ENCODE peak calls at places on chromosomes 1 and 21, in five cellular contexts. B is upper lobe of right lung, T is progenitor cell of endocrine pancreas, X is fibroblast of lung, P is IMR-90. R is an unnamed sample.

GRCh38 chr1:158112994-158113758 is 67.5 kb upstream of the CD1D start:
- DNase-seq in X (peak), P (peak), B (no peak), T (peak), R (no peak)

GRCh38 chr1:208595745-208596144 is 351.6 kb upstream of the PLXNA2 start:
- DNase-seq in B (no peak), X (peak), T (no peak), P (peak), R (no peak)

GRCh38 chr1:197619008-197619640 is 156.2 kb downstream of the DENND1B start:
- DNase-seq in B (no peak), P (peak), X (peak), T (no peak), R (no peak)

GRCh38 chr1:200367841-200368534 is 41.8 kb downstream of the ZNF281 start:
- DNase-seq in X (peak), B (no peak), T (no peak), P (peak), R (no peak)

GRCh38 chr1:115781343-115781742 is 12.8 kb upstream of the CASQ2 start:
- DNase-seq in T (no peak), B (no peak), X (peak), P (no peak), R (no peak)

GRCh38 chr1:151611288-151611790 is 511 bp upstream of the SNX27 start:
- DNase-seq in X (peak), P (peak), T (no peak), B (no peak), R (no peak)

GRCh38 chr1:13616234-13616633 is 32.6 kb downstream of the PDPN start:
- DNase-seq in B (no peak), P (peak), X (peak), T (no peak), R (no peak)

GRCh38 chr1:119288751-119289150 is 79.8 kb upstream of the HAO2 start:
- DNase-seq in B (no peak), X (no peak), P (peak), T (no peak), R (no peak)

GRCh38 chr1:109877320-109877771 is 33.3 kb upstream of the CSF1 start:
- DNase-seq in P (peak), X (peak), B (peak), T (no peak), R (no peak)

GRCh38 chr1:38084700-38085099 is 38.1 kb upstream of the POU3F1 start:
- DNase-seq in X (no peak), P (no peak), B (no peak), T (no peak), R (no peak)

GRCh38 chr1:14149431-14149830 is 449.1 kb upstream of the KAZN start:
- DNase-seq in P (no peak), T (no peak), B (no peak), X (no peak), R (no peak)

GRCh38 chr1:231420299-231420958 is 1.7 kb downstream of the EGLN1 start:
- DNase-seq in T (no peak), B (no peak), P (peak), X (peak), R (no peak)

GRCh38 chr1:66478116-66478515 is 55.8 kb upstream of the SGIP1 start:
- DNase-seq in X (peak), B (no peak), T (no peak), P (peak), R (no peak)

GRCh38 chr1:240230821-240231220 is 139.1 kb downstream of the FMN2 start:
- DNase-seq in P (no peak), X (no peak), B (no peak), T (no peak), R (no peak)

GRCh38 chr1:157965584-157965983 is 27.9 kb upstream of the KIRREL1 start:
- DNase-seq in B (no peak), X (no peak), T (no peak), P (no peak), R (no peak)

GRCh38 chr1:18953656-18954259 is 2.7 kb downstream of the IFFO2 start:
- DNase-seq in P (no peak), T (no peak), B (no peak), X (no peak), R (no peak)

GRCh38 chr1:14539953-14540563 is 58.4 kb upstream of the KAZN start:
- DNase-seq in B (no peak), P (no peak), X (no peak), T (no peak), R (no peak)

GRCh38 chr1:179002552-179003345 is 22.9 kb upstream of the FAM20B start:
- DNase-seq in X (peak), T (peak), P (peak), B (peak), R (peak)

GRCh38 chr1:41806472-41807155 is 112.1 kb downstream of the HIVEP3 start:
- DNase-seq in P (no peak), B (no peak), X (no peak), T (no peak), R (no peak)

GRCh38 chr1:193463518-193463917 is 277.1 kb upstream of the B3GALT2 start:
- DNase-seq in X (no peak), P (no peak), T (no peak), B (no peak), R (no peak)

GRCh38 chr1:3668585-3669300 is 16.4 kb downstream of the TP73 start:
- DNase-seq in P (no peak), X (peak), B (peak), T (peak), R (no peak)

GRCh38 chr1:236159704-236160539 is 17.6 kb downstream of the GPR137B start:
- DNase-seq in X (no peak), T (no peak), P (no peak), B (peak), R (no peak)

GRCh38 chr1:30335389-30335996 is 387.9 kb downstream of the MATN1 start:
- DNase-seq in P (no peak), B (no peak), T (no peak), X (no peak), R (no peak)

GRCh38 chr1:28983509-28984310 is 69.3 kb downstream of the EPB41 start:
- DNase-seq in T (no peak), X (no peak), P (no peak), B (peak), R (no peak)

GRCh38 chr1:2540816-2541492 is 10.9 kb upstream of the HES5 start:
- DNase-seq in T (no peak), B (no peak), P (no peak), X (no peak), R (no peak)

GRCh38 chr1:159800177-159800935 is 1.8 kb upstream of the FCRL6 start:
- DNase-seq in P (no peak), T (no peak), X (no peak), B (no peak), R (no peak)

GRCh38 chr1:98402860-98403259 is 258.7 kb upstream of the SNX7 start:
- DNase-seq in B (no peak), T (no peak), P (no peak), X (no peak), R (no peak)

GRCh38 chr1:194873328-194873923 is 1687.0 kb upstream of the B3GALT2 start:
- DNase-seq in P (peak), B (no peak), X (peak), T (no peak), R (no peak)

GRCh38 chr1:156499703-156500577 is 635 bp downstream of the MEF2D start:
- DNase-seq in X (peak), P (peak), T (peak), B (peak), R (no peak)

GRCh38 chr1:160763993-160764392 is 24.9 kb downstream of the SLAMF7 start:
- DNase-seq in T (no peak), P (no peak), B (no peak), X (no peak), R (no peak)

GRCh38 chr1:221458430-221459156 is 283.3 kb downstream of the DUSP10 start:
- DNase-seq in T (no peak), B (no peak), P (peak), X (peak), R (no peak)

DNA sequence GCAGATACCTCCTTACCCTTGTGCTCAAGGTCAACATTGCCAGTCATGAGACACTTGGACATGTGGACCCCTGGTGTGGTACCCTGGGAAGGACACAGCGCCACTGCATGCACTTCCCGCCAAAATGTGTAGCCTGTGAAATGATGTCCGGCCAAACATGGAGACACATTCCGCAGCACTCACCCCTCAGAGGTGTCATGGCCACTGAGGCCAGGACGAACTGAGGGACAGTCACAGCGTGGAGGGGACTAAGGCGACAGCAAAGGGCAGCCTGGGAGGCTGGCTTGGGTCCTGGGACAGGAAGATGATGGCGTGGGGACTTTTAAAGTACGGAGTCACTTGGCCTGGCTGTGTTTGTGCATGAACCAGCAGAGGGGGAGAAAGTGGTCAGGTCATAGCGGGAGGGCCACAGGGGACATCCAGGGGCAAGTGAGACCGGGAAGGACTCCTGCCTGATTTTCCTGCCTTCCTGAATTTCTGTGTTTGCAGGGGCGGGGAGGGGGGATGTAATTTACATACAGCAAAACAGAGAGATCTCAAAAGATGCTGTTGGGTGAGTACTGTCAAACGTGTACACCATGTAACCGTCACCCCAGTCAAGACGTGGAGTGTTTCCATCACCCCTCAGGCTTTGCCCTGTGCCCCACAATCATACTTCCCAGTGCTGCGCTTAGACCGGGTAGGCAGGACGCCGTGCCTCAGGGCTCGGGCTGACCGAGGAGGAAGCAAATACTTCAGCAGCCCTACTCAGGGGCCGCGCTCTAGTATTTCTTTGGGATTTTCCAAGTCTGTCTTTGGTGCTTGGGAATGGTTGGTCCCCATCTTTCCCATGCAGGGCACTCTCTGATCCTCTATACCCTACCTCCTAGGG is 45.2 kb downstream of the WDR4 start:
- DNase-seq in P (no peak), X (no peak), B (peak), T (no peak), R (no peak)
- TF ChIP-seq CTCF in P (no peak), X (no peak), B (no peak), T (no peak), R (no peak)

GRCh38 chr1:213979751-213980605 is 7.8 kb upstream of the PROX1 start:
- DNase-seq in B (no peak), T (no peak), P (no peak), X (no peak), R (no peak)
- TF ChIP-seq CTCF in B (no peak), T (peak), P (no peak), X (no peak), R (no peak)

GRCh38 chr1:24564695-24565094 is 8.8 kb downstream of the NCMAP start:
- DNase-seq in P (no peak), T (no peak), X (no peak), B (no peak), R (no peak)

GRCh38 chr1:24568475-24568874 is 12.6 kb downstream of the NCMAP start:
- DNase-seq in B (no peak), T (no peak), X (no peak), P (no peak), R (no peak)

GRCh38 chr1:24566266-24566867 is 10.5 kb downstream of the NCMAP start:
- DNase-seq in B (no peak), T (no peak), P (peak), X (no peak), R (no peak)

GRCh38 chr1:24570265-24571125 is 14.6 kb downstream of the NCMAP start:
- DNase-seq in B (no peak), X (no peak), T (no peak), P (no peak), R (no peak)

GRCh38 chr1:24567792-24568388 is 12.0 kb downstream of the NCMAP start:
- DNase-seq in B (peak), X (no peak), P (no peak), T (no peak), R (no peak)
- TF ChIP-seq CTCF in B (no peak), X (no peak), P (no peak), T (peak), R (no peak)

DNA sequence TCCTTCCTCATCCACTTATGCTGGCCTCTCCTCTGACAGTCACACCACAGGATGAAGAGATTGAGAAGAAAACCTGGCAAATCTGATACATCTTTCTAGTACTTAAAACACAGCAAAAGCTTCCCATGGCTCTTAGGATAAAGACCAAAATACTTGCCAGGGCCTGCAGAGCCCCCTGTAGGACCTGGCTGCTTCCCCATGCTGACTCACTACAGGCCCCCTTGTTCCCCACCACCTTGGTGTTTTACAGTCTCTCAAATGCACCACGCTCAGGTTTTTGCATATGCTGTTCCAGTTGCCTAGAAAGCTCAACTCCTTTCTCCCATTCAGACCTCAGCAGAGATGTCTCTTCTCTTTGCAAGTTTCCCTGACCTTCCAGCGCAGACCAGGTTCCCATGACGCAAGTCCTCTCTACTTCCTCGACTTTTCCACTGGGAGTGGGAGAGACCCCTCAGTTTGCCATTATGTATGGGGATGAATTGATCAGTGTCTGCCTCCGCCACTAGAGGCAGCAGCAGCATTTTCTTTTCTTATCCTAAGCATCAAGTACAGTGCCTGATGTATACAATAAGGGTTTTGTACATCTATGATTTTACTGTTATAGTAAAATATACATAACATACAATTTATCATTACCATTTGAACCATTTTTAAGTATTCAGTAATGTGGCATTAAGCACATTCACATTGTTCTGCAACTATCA is 113.8 kb upstream of the C8B start:
- DNase-seq in B (no peak), T (no peak), X (no peak), P (no peak), R (no peak)
- TF ChIP-seq CTCF in B (peak), T (peak), X (peak), P (peak), R (no peak)

DNA sequence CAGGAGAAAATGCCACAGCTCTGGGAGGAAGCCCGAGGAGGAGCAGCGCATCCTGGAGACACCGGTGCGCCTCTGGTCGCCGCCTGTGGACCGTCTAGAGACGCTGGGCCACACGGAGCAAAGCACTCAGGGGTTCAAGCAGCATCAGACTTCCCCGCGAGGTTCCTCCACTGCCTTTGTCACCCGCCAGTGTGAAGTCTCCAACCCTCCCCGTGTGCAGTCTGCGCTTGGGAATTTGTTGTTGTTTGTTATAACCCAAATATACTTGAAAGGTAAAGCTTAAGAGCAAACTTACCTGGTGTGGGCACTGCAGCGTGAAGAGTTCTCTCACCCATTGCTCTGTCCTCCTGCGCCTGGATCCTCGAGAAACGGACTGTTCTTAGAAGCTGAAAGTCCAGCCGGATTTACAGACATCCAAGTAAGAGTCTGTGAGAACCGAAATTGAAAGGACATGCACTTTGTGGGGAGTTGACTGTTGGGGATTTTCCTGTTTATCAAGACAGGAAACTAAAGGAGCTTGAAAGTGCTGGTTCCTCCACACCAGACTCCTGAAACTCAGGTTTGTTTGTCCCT is at the start of gene GBP4:
- DNase-seq in P (peak), T (no peak), B (peak), X (peak), R (no peak)
- TF ChIP-seq CTCF in P (no peak), T (no peak), B (no peak), X (no peak), R (no peak)

GRCh38 chr1:201881617-201882016 is 7.1 kb upstream of the SHISA4 start:
- DNase-seq in T (no peak), B (no peak), P (no peak), X (no peak), R (no peak)

GRCh38 chr1:201883786-201884185 is 4.9 kb upstream of the SHISA4 start:
- DNase-seq in P (peak), T (no peak), B (no peak), X (peak), R (no peak)

GRCh38 chr1:201883266-201883665 is 5.4 kb upstream of the SHISA4 start:
- DNase-seq in B (no peak), P (no peak), X (no peak), T (no peak), R (no peak)

GRCh38 chr1:201880928-201881571 is 7.6 kb upstream of the SHISA4 start:
- DNase-seq in B (no peak), X (no peak), T (no peak), P (no peak), R (no peak)

GRCh38 chr1:201882665-201883132 is 6.0 kb upstream of the SHISA4 start:
- DNase-seq in P (peak), X (peak), T (no peak), B (no peak), R (no peak)
- TF ChIP-seq CTCF in P (peak), X (no peak), T (no peak), B (no peak), R (no peak)

GRCh38 chr21:39705849-39706248 is 39.1 kb upstream of the IGSF5 start:
- DNase-seq in P (peak), X (peak), B (no peak), T (no peak), R (no peak)
- TF ChIP-seq CTCF in P (peak), X (peak), B (no peak), T (no peak), R (no peak)

GRCh38 chr1:54370287-54371003 is 35.7 kb downstream of the SSBP3 start:
- DNase-seq in X (no peak), P (no peak), T (no peak), B (no peak), R (no peak)
- TF ChIP-seq CTCF in X (no peak), P (no peak), T (no peak), B (no peak), R (no peak)